ENCODE peak calls at places on chromosomes 3 and 15, in eight cellular contexts. I is ovary, A is AG10803, F is lung, L is colonic mucosa, K is right lobe of liver, R is GM12865, S is BE2C. Z is an unnamed sample.
A peak's percentile ranks its signal among the peaks of the same experiment; 100 is the strongest.

GRCh38 chr3:127478922-127479321 is 111.6 kb downstream of the TPRA1 start:
- DNase-seq in K (no peak), F (no peak), R (no peak), S (no peak), A (no peak), L (no peak), I (peak; percentile 26), Z (no peak)

GRCh38 chr3:185094691-185095090 is 58.2 kb downstream of the C3orf70 start:
- DNase-seq in I (no peak), K (no peak), S (no peak), L (no peak), A (no peak), F (no peak), R (no peak), Z (peak; percentile 60)

GRCh38 chr15:83289160-83289559 is 4.7 kb upstream of the BNC1 start:
- DNase-seq in A (peak; percentile 93), L (no peak), S (no peak), F (no peak), I (no peak), K (no peak), R (no peak), Z (peak; percentile 60)

GRCh38 chr3:39905788-39906187 is 96.4 kb downstream of the MYRIP start:
- DNase-seq in R (no peak), I (no peak), F (no peak), S (no peak), L (no peak), A (no peak), K (no peak), Z (no peak)

GRCh38 chr15:68672781-68673205 is 94.0 kb downstream of the CORO2B start:
- DNase-seq in A (peak; percentile 27), F (no peak), L (no peak), R (no peak), S (peak; percentile 54), K (no peak), I (no peak), Z (peak; percentile 68)

GRCh38 chr3:154758109-154758868 is 321.8 kb upstream of the MME start:
- DNase-seq in I (no peak), L (no peak), S (no peak), F (no peak), R (no peak), K (no peak), A (peak; percentile 62), Z (peak; percentile 20)

GRCh38 chr3:141505166-141505565 is 18.3 kb downstream of the RASA2 start:
- DNase-seq in K (no peak), I (no peak), L (no peak), A (no peak), F (no peak), S (no peak), R (no peak), Z (no peak)

GRCh38 chr3:196406806-196407470 is 25.3 kb downstream of the UBXN7 start:
- DNase-seq in S (peak; percentile 50), K (no peak), R (no peak), I (no peak), F (no peak), L (no peak), A (peak; percentile 79), Z (no peak)

GRCh38 chr3:170432416-170432815 is 13.7 kb downstream of the CLDN11 start:
- DNase-seq in F (no peak), K (no peak), R (no peak), S (no peak), L (no peak), I (no peak), A (no peak), Z (no peak)

GRCh38 chr15:80367094-80367493 is 37.1 kb upstream of the ARNT2 start:
- DNase-seq in A (no peak), R (peak; percentile 37), K (no peak), L (no peak), I (no peak), S (peak; percentile 72), F (no peak), Z (peak; percentile 30)
- TF ChIP-seq CTCF in A (peak; percentile 8), R (peak; percentile 26), K (no peak), L (no peak), I (no peak), S (peak; percentile 55), F (no peak), Z (no peak)

DNA sequence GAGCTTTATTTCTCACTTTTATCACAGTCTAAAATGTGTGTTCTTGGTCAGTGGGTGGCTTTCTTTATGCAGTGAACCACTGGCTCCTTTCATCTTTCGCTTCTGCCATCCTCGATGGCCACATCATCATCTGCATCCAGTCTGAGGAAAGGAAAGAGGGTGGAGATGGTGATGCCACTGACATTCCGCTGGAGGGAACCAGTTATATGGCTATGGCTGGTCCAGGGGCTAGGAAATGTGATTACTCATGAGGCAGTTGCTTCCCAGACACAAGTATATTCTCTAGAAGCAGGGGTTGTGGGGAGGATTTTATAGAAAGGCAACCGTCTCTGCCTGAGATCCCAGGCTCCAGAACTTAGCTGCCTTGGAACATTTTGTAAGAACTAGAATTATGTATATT is 246.7 kb upstream of the AZI2 start:
- DNase-seq in L (no peak), F (no peak), K (no peak), I (no peak), A (no peak), S (no peak), R (no peak), Z (no peak)
- TF ChIP-seq CTCF in L (no peak), F (no peak), K (no peak), I (no peak), A (no peak), S (no peak), R (no peak), Z (no peak)

GRCh38 chr15:48800811-48801460 is 9.9 kb downstream of the CEP152 start:
- DNase-seq in A (peak; percentile 50), R (peak; percentile 13), S (no peak), F (no peak), L (no peak), K (no peak), I (no peak), Z (peak; percentile 59)
- TF ChIP-seq CTCF in A (peak; percentile 66), R (peak; percentile 11), S (peak; percentile 59), F (peak; percentile 9), L (peak; percentile 41), K (peak; percentile 61), I (peak; percentile 48), Z (peak; percentile 44)

GRCh38 chr3:42711491-42712343 is 9.1 kb upstream of the HHATL start:
- DNase-seq in A (no peak), L (no peak), K (no peak), I (no peak), S (no peak), F (no peak), R (no peak), Z (peak; percentile 17)
- TF ChIP-seq CTCF in A (no peak), L (no peak), K (no peak), I (no peak), S (no peak), F (no peak), R (no peak), Z (no peak)

GRCh38 chr3:167874667-167875372 is 139.3 kb downstream of the SERPINI1 start:
- DNase-seq in K (no peak), S (no peak), F (no peak), L (no peak), I (no peak), R (no peak), A (no peak), Z (no peak)

GRCh38 chr3:167872941-167873340 is 137.4 kb downstream of the SERPINI1 start:
- DNase-seq in A (no peak), K (no peak), F (no peak), R (no peak), L (no peak), S (no peak), I (no peak), Z (no peak)

GRCh38 chr3:167870743-167871142 is 135.2 kb downstream of the SERPINI1 start:
- DNase-seq in K (no peak), A (no peak), F (no peak), L (no peak), R (no peak), S (no peak), I (no peak), Z (no peak)

GRCh38 chr3:167870201-167870600 is 134.7 kb downstream of the SERPINI1 start:
- DNase-seq in R (no peak), K (no peak), L (no peak), S (no peak), I (no peak), F (no peak), A (no peak), Z (no peak)

DNA sequence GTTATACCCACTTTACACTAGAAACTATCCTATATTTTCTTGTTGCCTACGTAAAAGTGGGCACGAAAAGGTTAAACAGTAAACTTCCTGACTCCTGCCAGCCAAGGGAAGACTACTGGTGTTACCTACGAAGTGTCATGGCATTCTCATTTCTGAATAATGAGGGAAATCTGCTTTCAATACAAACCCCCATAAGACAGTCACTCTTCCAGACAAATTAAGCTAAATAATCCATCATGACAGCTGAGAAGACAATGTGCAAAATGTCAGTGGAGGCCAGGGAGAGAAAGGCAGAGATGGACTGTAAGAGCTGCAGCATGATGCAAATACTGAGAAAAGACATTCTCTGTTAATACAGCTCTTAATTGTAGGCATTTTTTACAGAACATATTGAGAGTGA is 136.5 kb downstream of the SERPINI1 start:
- DNase-seq in K (no peak), S (no peak), R (no peak), F (no peak), L (no peak), A (no peak), I (no peak), Z (no peak)
- TF ChIP-seq CTCF in K (no peak), S (no peak), R (no peak), F (no peak), L (no peak), A (no peak), I (no peak), Z (no peak)

GRCh38 chr3:134602440-134602814 is 48.4 kb downstream of the KY start:
- DNase-seq in R (no peak), A (no peak), L (no peak), F (no peak), I (no peak), S (no peak), K (no peak), Z (no peak)

GRCh38 chr3:134600685-134601502 is 49.9 kb downstream of the KY start:
- DNase-seq in L (peak; percentile 66), F (peak; percentile 69), R (peak; percentile 62), I (peak; percentile 80), S (peak; percentile 81), A (peak; percentile 55), K (peak; percentile 78), Z (peak; percentile 90)

GRCh38 chr3:134600166-134600670 is 50.6 kb downstream of the KY start:
- DNase-seq in F (no peak), A (peak; percentile 56), R (no peak), K (no peak), I (no peak), L (no peak), S (no peak), Z (no peak)

GRCh38 chr3:134603480-134603879 is 47.3 kb downstream of the KY start:
- DNase-seq in L (no peak), I (no peak), R (no peak), A (no peak), K (no peak), S (no peak), F (no peak), Z (no peak)

GRCh38 chr3:134601539-134602439 is 49.0 kb downstream of the KY start:
- DNase-seq in I (peak; percentile 80), R (peak; percentile 7), K (no peak), F (no peak), S (peak; percentile 92), A (peak; percentile 56), L (no peak), Z (peak; percentile 63)
- TF ChIP-seq CTCF in I (no peak), R (no peak), K (no peak), F (no peak), S (no peak), A (no peak), L (no peak), Z (no peak)

GRCh38 chr3:98013428-98014349 is 21.4 kb downstream of the GABRR3 start:
- DNase-seq in R (no peak), S (peak; percentile 28), K (no peak), F (no peak), A (no peak), L (no peak), I (no peak), Z (peak; percentile 6)
- TF ChIP-seq CTCF in R (no peak), S (peak; percentile 47), K (no peak), F (no peak), A (no peak), L (no peak), I (no peak), Z (no peak)

Z was measured in foreskin fibroblast.